ENCODE peak calls at places on chromosome 6, in seven cellular contexts. P is K562, Y is A549, D is SK-N-SH, Q is HepG2, F is H1, G is GM12878. E is an unnamed sample.

GRCh38 chr6:48101277-48101676 is 9.7 kb downstream of the PTCHD4 start:
- DNase-seq in Q (no peak), P (no peak), Y (no peak), F (no peak), D (no peak), G (no peak), E (no peak)

GRCh38 chr6:131215212-131215611 is 79.9 kb downstream of the AKAP7 start:
- DNase-seq in Y (no peak), D (no peak), F (no peak), G (no peak), Q (no peak), P (no peak), E (no peak)

GRCh38 chr6:34102099-34102656 is 43.7 kb downstream of the GRM4 start:
- DNase-seq in G (no peak), Y (no peak), F (no peak), D (no peak), Q (no peak), P (no peak), E (no peak)

GRCh38 chr6:113414511-113414910 is 442.6 kb upstream of the MARCKS start:
- DNase-seq in G (no peak), Q (peak; percentile 40), Y (peak; percentile 9), F (no peak), D (peak; percentile 26), P (no peak), E (peak; percentile 81)

GRCh38 chr6:54586251-54586650 is 260.3 kb upstream of the FAM83B start:
- DNase-seq in G (no peak), F (no peak), P (no peak), D (no peak), Q (no peak), Y (no peak), E (peak; percentile 47)

GRCh38 chr6:122799140-122799539 is 10.1 kb downstream of the SMPDL3A start:
- DNase-seq in Q (no peak), P (no peak), Y (no peak), F (no peak), G (no peak), D (no peak), E (no peak)

GRCh38 chr6:25968769-25969168 is 6.2 kb downstream of the TRIM38 start:
- DNase-seq in F (no peak), G (no peak), Y (no peak), D (no peak), P (no peak), Q (no peak), E (peak; percentile 17)

GRCh38 chr6:91358986-91359385 is 772.1 kb upstream of the MAP3K7 start:
- DNase-seq in D (no peak), Y (no peak), P (no peak), Q (no peak), G (no peak), F (no peak), E (no peak)

GRCh38 chr6:140319209-140319608 is 944.8 kb upstream of the CITED2 start:
- DNase-seq in F (no peak), D (no peak), G (no peak), Q (peak; percentile 11), Y (no peak), P (no peak), E (peak; percentile 75)

GRCh38 chr6:75101896-75102680 is 103.8 kb downstream of the COL12A1 start:
- DNase-seq in G (no peak), D (no peak), Y (no peak), Q (no peak), P (no peak), F (no peak), E (peak; percentile 88)

GRCh38 chr6:132259070-132259469 is 142.2 kb downstream of the MOXD1 start:
- DNase-seq in F (no peak), Q (peak; percentile 7), G (no peak), Y (peak; percentile 2), D (no peak), P (no peak), E (peak; percentile 58)

GRCh38 chr6:17865798-17866725 is 121.4 kb downstream of the KIF13A start:
- DNase-seq in P (no peak), F (no peak), G (no peak), Q (peak; percentile 53), Y (peak; percentile 57), D (no peak), E (peak; percentile 95)

GRCh38 chr6:17869010-17869752 is 118.3 kb downstream of the KIF13A start:
- DNase-seq in D (peak; percentile 22), Y (no peak), P (peak; percentile 60), F (no peak), Q (no peak), G (no peak), E (peak; percentile 77)

GRCh38 chr6:17869753-17870050 is 117.7 kb downstream of the KIF13A start:
- DNase-seq in Y (no peak), P (peak; percentile 33), G (no peak), F (no peak), D (peak; percentile 9), Q (no peak), E (no peak)

GRCh38 chr6:17866876-17867444 is 120.5 kb downstream of the KIF13A start:
- DNase-seq in F (no peak), P (no peak), Q (peak; percentile 47), G (no peak), Y (no peak), D (no peak), E (no peak)

GRCh38 chr6:17867880-17868279 is 119.6 kb downstream of the KIF13A start:
- DNase-seq in G (no peak), P (no peak), Q (peak; percentile 27), Y (no peak), D (peak; percentile 21), F (no peak), E (peak; percentile 81)
- TF ChIP-seq RFX5 in G (no peak), P (no peak), Q (no peak), Y (no peak), D (no peak), F (no peak), E (no peak)

DNA sequence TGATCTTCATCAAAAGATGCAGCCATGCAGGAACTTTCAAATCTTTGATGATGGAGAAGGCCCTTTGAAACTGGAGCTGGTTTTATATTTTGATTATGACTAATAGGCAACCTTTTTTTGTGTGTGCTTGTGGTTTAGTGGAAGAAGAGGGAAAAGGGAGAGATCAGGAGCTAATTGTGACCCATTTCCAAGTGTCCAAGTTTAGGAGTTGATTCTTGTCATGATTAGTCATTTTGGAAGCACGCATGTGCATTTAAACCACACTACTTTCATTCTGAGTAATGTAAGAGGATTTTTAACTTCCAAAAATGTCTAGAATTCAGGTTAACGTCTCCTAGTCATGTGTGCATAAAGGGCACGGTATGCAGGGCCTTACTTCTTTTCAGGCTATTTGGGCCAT is 3.5 kb downstream of the FOXO3 start:
- DNase-seq in F (no peak), Q (no peak), P (no peak), G (no peak), D (no peak), Y (no peak), E (peak; percentile 98)
- TF ChIP-seq RFX5 in F (no peak), Q (no peak), P (no peak), G (no peak), D (no peak), Y (no peak), E (no peak)

GRCh38 chr6:169190144-169190584 is 63.5 kb downstream of the THBS2 start:
- DNase-seq in Q (no peak), G (no peak), P (no peak), F (no peak), Y (no peak), D (no peak), E (peak; percentile 89)
- TF ChIP-seq RFX5 in Q (no peak), G (no peak), P (no peak), F (no peak), Y (no peak), D (no peak), E (no peak)

GRCh38 chr6:6438286-6438685 is 117.8 kb upstream of the F13A1 start:
- DNase-seq in G (no peak), D (no peak), F (no peak), Y (no peak), Q (no peak), P (no peak), E (no peak)
- TF ChIP-seq RFX5 in G (no peak), D (no peak), F (no peak), Y (no peak), Q (no peak), P (no peak), E (no peak)

DNA sequence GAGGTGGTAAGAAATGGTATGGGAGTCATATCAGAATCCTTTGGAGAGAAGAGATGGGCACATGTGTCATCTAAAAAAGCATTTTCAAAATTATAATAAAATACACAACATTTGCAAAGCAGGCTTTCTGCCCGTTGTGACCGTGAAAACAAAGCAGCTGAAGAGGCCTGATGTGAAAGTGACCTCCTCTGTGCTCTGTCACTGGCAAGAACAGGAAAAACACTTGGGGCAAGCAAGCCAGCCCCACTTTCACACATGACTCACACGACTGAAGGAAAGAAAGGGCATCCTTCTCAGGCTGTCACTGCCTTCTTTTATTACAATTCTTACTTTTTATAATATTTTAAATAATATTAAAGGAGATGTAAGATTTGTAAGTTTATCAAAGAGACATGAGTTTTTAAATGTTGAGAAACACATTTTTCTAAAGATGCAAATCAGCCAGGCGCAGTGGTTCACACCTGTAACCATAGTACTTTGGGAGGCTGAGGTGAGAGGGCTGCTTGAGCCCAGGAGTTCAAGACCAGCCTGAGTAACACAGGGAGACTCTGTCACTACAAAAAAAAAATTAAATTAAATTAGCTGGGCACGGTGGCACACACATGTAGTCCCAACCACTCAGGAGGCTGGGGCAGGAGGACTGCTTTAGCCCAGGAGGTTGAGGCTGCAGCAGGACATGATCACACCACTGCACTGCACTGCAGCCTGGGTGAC is 143.7 kb downstream of the BTBD9 start:
- DNase-seq in G (no peak), Q (no peak), D (no peak), F (no peak), Y (no peak), P (no peak), E (no peak)
- TF ChIP-seq RFX5 in G (no peak), Q (no peak), D (no peak), F (no peak), Y (no peak), P (no peak), E (no peak)